ENCODE peak calls at places on chromosomes 4 and X, in six cellular contexts. One of them, this sample, is unnamed.

GRCh38 chr4:7632341-7632740 is 197.6 kb upstream of the PSAPL1 start:
- DNase-seq in RWPE1: no peak
- DNase-seq in ascending aorta: no peak
- DNase-seq in cardiac muscle cell: peak; percentile 46
- DNase-seq in tibial artery: no peak
- DNase-seq in lower lobe of right lung: no peak
- DNase-seq in this sample: no peak

GRCh38 chr4:72352746-72353145 is 216.3 kb downstream of the ADAMTS3 start:
- DNase-seq in RWPE1: peak; percentile 3
- DNase-seq in ascending aorta: no peak
- DNase-seq in cardiac muscle cell: no peak
- DNase-seq in tibial artery: no peak
- DNase-seq in lower lobe of right lung: no peak
- DNase-seq in this sample: no peak

GRCh38 chr4:147327322-147327721 is 153.6 kb upstream of the EDNRA start:
- DNase-seq in RWPE1: no peak
- DNase-seq in ascending aorta: no peak
- DNase-seq in cardiac muscle cell: no peak
- DNase-seq in tibial artery: no peak
- DNase-seq in lower lobe of right lung: no peak
- DNase-seq in this sample: no peak

GRCh38 chr4:8159522-8160232 is 1.1 kb upstream of the ABLIM2 start:
- DNase-seq in RWPE1: no peak
- DNase-seq in ascending aorta: no peak
- DNase-seq in cardiac muscle cell: no peak
- DNase-seq in tibial artery: no peak
- DNase-seq in lower lobe of right lung: peak; percentile 24
- DNase-seq in this sample: no peak

GRCh38 chr4:84493092-84493850 is 5.8 kb downstream of the NKX6-1 start:
- DNase-seq in RWPE1: no peak
- DNase-seq in ascending aorta: no peak
- DNase-seq in cardiac muscle cell: peak; percentile 64
- DNase-seq in tibial artery: no peak
- DNase-seq in lower lobe of right lung: no peak
- DNase-seq in this sample: peak; percentile 70

GRCh38 chr4:110190249-110190648 is 8.2 kb downstream of the ELOVL6 start:
- DNase-seq in RWPE1: no peak
- DNase-seq in ascending aorta: no peak
- DNase-seq in cardiac muscle cell: no peak
- DNase-seq in tibial artery: no peak
- DNase-seq in lower lobe of right lung: no peak
- DNase-seq in this sample: no peak

GRCh38 chrX:133924548-133924947 is 60.8 kb downstream of the GPC3 start:
- DNase-seq in RWPE1: no peak
- DNase-seq in ascending aorta: no peak
- DNase-seq in cardiac muscle cell: no peak
- DNase-seq in tibial artery: no peak
- DNase-seq in lower lobe of right lung: no peak
- DNase-seq in this sample: no peak

GRCh38 chrX:20547649-20548051 is 280.9 kb upstream of the RPS6KA3 start:
- DNase-seq in RWPE1: no peak
- DNase-seq in ascending aorta: peak; percentile 83
- DNase-seq in cardiac muscle cell: no peak
- DNase-seq in tibial artery: peak; percentile 79
- DNase-seq in lower lobe of right lung: no peak
- DNase-seq in this sample: no peak

GRCh38 chrX:39397561-39398200 is 596.4 kb downstream of the MID1IP1 start:
- DNase-seq in RWPE1: no peak
- DNase-seq in ascending aorta: no peak
- DNase-seq in cardiac muscle cell: no peak
- DNase-seq in tibial artery: no peak
- DNase-seq in lower lobe of right lung: no peak
- DNase-seq in this sample: no peak

GRCh38 chr4:173281001-173281400 is 53.2 kb downstream of the HMGB2 start:
- DNase-seq in RWPE1: no peak
- DNase-seq in ascending aorta: no peak
- DNase-seq in cardiac muscle cell: no peak
- DNase-seq in tibial artery: no peak
- DNase-seq in lower lobe of right lung: no peak
- DNase-seq in this sample: no peak

GRCh38 chr4:109915385-109916002 is 2.8 kb downstream of the EGF start:
- DNase-seq in RWPE1: no peak
- DNase-seq in ascending aorta: no peak
- DNase-seq in cardiac muscle cell: no peak
- DNase-seq in tibial artery: no peak
- DNase-seq in lower lobe of right lung: no peak
- DNase-seq in this sample: no peak

GRCh38 chr4:40254961-40255721 is 58.3 kb downstream of the RHOH start:
- DNase-seq in RWPE1: peak; percentile 64
- DNase-seq in ascending aorta: no peak
- DNase-seq in cardiac muscle cell: no peak
- DNase-seq in tibial artery: no peak
- DNase-seq in lower lobe of right lung: no peak
- DNase-seq in this sample: no peak

GRCh38 chrX:96906741-96907140 is 23.0 kb downstream of the RPA4 start:
- DNase-seq in RWPE1: no peak
- DNase-seq in ascending aorta: no peak
- DNase-seq in cardiac muscle cell: no peak
- DNase-seq in tibial artery: no peak
- DNase-seq in lower lobe of right lung: no peak
- DNase-seq in this sample: no peak

GRCh38 chr4:152165146-152165545 is 370.7 kb downstream of the FBXW7 start:
- DNase-seq in RWPE1: no peak
- DNase-seq in ascending aorta: no peak
- DNase-seq in cardiac muscle cell: no peak
- DNase-seq in tibial artery: no peak
- DNase-seq in lower lobe of right lung: no peak
- DNase-seq in this sample: no peak

DNA sequence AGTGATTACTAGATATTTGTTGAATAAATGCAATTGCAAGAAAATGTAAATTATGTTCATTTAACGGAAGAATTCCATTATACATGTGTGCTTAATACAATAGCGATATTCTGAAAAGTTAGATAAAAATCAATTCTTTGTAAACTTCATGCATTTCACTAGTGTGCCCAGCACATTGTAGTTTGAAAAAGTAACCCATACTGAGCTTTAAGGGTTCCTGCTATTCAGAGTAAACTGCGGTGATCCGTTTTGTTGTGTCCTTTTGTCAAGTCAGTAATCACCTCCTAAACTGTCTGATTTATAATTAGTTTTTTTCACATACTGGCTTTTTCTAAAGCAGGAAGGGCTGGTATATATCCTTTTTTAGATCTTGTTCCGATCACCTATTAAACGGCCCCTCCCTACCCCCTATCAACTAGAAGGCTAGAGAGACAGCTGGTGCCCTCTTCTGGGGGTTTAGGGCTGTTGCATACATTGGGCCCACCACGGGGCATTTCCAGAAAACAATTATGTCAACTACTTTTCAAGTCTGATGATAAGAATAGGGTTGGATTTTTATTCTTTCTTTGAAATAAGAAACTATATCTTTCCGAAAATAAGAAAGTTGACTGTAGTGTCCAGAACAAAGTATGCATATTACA is 7.0 kb upstream of the BMP15 start:
- DNase-seq in RWPE1: peak; percentile 51
- DNase-seq in ascending aorta: no peak
- DNase-seq in cardiac muscle cell: peak; percentile 54
- DNase-seq in tibial artery: no peak
- DNase-seq in lower lobe of right lung: no peak
- DNase-seq in this sample: no peak
- TF ChIP-seq CTCF in RWPE1: peak; percentile 22
- TF ChIP-seq CTCF in ascending aorta: no peak
- TF ChIP-seq CTCF in cardiac muscle cell: peak; percentile 68
- TF ChIP-seq CTCF in tibial artery: peak; percentile 35
- TF ChIP-seq CTCF in lower lobe of right lung: peak; percentile 60
- TF ChIP-seq CTCF in this sample: peak; percentile 75

DNA sequence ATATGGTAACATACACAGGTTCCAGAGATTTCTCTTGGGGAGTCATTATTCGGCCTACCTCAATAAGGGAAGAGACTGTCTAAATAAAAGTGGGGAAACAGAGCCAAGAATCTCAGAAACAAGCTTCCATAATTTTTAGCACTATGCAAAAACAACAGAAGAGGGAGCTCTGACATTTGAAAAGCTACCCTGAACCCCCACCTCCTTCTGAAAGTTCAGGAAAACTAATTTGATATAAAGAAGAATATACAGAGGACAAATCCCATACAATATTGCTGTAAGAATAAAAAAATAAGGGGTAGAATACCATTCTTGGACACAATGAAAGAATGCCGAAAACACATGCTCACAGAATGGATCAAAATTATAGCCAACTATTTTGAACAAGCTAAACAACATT is 14.3 kb upstream of the ZNF41 start:
- DNase-seq in RWPE1: peak; percentile 27
- DNase-seq in ascending aorta: no peak
- DNase-seq in cardiac muscle cell: no peak
- DNase-seq in tibial artery: no peak
- DNase-seq in lower lobe of right lung: no peak
- DNase-seq in this sample: no peak
- TF ChIP-seq CTCF in RWPE1: peak; percentile 46
- TF ChIP-seq CTCF in ascending aorta: no peak
- TF ChIP-seq CTCF in cardiac muscle cell: peak; percentile 53
- TF ChIP-seq CTCF in tibial artery: no peak
- TF ChIP-seq CTCF in lower lobe of right lung: peak; percentile 25
- TF ChIP-seq CTCF in this sample: peak; percentile 53

GRCh38 chrX:103846395-103846794 is 14.3 kb upstream of the RAB9B start:
- DNase-seq in RWPE1: no peak
- DNase-seq in ascending aorta: no peak
- DNase-seq in cardiac muscle cell: no peak
- DNase-seq in tibial artery: no peak
- DNase-seq in lower lobe of right lung: no peak
- DNase-seq in this sample: no peak

GRCh38 chrX:103847174-103847870 is 15.3 kb upstream of the RAB9B start:
- DNase-seq in RWPE1: no peak
- DNase-seq in ascending aorta: no peak
- DNase-seq in cardiac muscle cell: no peak
- DNase-seq in tibial artery: no peak
- DNase-seq in lower lobe of right lung: no peak
- DNase-seq in this sample: no peak

GRCh38 chrX:103849558-103849957 is 17.5 kb upstream of the RAB9B start:
- DNase-seq in RWPE1: no peak
- DNase-seq in ascending aorta: no peak
- DNase-seq in cardiac muscle cell: no peak
- DNase-seq in tibial artery: no peak
- DNase-seq in lower lobe of right lung: no peak
- DNase-seq in this sample: no peak

GRCh38 chrX:103839404-103839803 is 7.3 kb upstream of the RAB9B start:
- DNase-seq in RWPE1: no peak
- DNase-seq in ascending aorta: no peak
- DNase-seq in cardiac muscle cell: no peak
- DNase-seq in tibial artery: no peak
- DNase-seq in lower lobe of right lung: no peak
- DNase-seq in this sample: no peak

DNA sequence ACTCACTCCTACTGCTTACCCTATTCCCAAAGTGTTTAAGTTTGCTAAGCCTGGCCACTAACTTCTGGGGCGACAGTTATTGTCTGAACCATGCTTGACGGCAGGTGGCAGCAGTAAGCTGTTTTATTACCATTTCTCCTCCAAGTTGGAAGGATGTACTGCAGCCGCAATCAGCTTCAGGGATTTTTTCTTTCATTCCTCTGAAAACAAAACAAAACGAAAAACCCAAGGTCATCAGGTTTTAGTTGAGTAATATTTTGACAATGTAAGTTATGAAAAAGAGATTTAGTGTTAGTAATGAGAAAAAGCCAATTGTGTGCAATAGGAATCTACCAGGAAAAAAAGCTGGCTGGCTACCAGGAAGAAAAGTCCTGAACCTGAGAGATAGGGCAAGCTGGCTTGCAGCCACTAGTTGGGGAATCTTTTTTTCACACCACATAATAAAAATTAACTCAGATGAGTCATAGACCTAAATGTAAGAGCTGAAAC is 13.2 kb upstream of the RAB9B start:
- DNase-seq in RWPE1: peak; percentile 46
- DNase-seq in ascending aorta: peak; percentile 81
- DNase-seq in cardiac muscle cell: peak; percentile 71
- DNase-seq in tibial artery: peak; percentile 74
- DNase-seq in lower lobe of right lung: no peak
- DNase-seq in this sample: no peak
- TF ChIP-seq CTCF in RWPE1: peak; percentile 64
- TF ChIP-seq CTCF in ascending aorta: peak; percentile 57
- TF ChIP-seq CTCF in cardiac muscle cell: peak; percentile 54
- TF ChIP-seq CTCF in tibial artery: peak; percentile 43
- TF ChIP-seq CTCF in lower lobe of right lung: peak; percentile 55
- TF ChIP-seq CTCF in this sample: peak; percentile 77

GRCh38 chr4:105896461-105896939 is 1.2 kb downstream of the NPNT start:
- DNase-seq in RWPE1: no peak
- DNase-seq in ascending aorta: no peak
- DNase-seq in cardiac muscle cell: no peak
- DNase-seq in tibial artery: no peak
- DNase-seq in lower lobe of right lung: no peak
- DNase-seq in this sample: no peak

GRCh38 chr4:105894570-105895323 is 524 bp upstream of the NPNT start:
- DNase-seq in RWPE1: peak; percentile 21
- DNase-seq in ascending aorta: no peak
- DNase-seq in cardiac muscle cell: no peak
- DNase-seq in tibial artery: peak; percentile 70
- DNase-seq in lower lobe of right lung: peak; percentile 74
- DNase-seq in this sample: no peak

GRCh38 chr4:105896984-105897760 is 1.9 kb downstream of the NPNT start:
- DNase-seq in RWPE1: peak; percentile 18
- DNase-seq in ascending aorta: no peak
- DNase-seq in cardiac muscle cell: no peak
- DNase-seq in tibial artery: no peak
- DNase-seq in lower lobe of right lung: no peak
- DNase-seq in this sample: no peak

GRCh38 chr4:105895324-105895608 is at the start of gene NPNT:
- DNase-seq in RWPE1: peak; percentile 12
- DNase-seq in ascending aorta: peak; percentile 71
- DNase-seq in cardiac muscle cell: peak; percentile 79
- DNase-seq in tibial artery: no peak
- DNase-seq in lower lobe of right lung: no peak
- DNase-seq in this sample: peak; percentile 69

DNA sequence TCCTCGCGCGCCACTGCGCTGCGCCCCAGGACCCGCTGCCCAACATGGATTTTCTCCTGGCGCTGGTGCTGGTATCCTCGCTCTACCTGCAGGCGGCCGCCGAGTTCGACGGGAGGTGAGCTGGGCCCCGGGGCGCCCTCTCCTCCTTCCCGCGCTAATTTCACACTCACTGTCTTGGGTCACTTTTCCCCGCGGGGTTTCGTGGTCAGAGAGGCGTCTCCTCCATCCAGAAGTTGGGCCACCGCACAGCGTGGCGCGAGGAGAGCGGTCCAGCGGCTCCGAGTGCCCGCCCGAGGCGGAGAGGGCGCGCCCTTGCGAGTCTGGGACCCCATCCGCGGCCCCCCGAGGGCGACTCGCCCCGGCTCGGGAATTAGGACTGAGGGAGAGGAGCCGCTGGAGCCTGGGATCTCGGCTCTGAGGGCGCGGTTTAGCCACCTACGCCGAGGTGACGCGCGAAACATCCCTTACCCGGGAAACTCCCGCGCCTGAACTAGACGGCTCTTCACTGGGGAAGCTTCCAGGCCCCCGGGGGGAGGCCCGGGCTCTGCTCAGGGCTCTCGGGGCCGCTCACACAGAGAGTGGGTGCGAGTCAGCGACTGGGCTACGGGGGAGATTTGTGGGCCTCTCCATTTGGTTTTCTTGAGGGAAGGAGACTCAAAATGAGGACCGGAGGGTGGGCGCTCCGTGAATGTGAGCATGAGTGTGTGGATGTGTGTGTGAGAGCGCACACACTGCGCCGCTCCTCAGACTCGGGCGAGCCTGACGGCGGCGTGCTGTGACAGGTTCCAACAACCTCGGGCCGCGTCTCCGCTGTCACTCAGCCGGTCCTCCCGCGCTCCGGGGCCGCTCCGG is 564 bp downstream of the NPNT start:
- DNase-seq in RWPE1: peak; percentile 37
- DNase-seq in ascending aorta: peak; percentile 74
- DNase-seq in cardiac muscle cell: peak; percentile 44
- DNase-seq in tibial artery: peak; percentile 77
- DNase-seq in lower lobe of right lung: peak; percentile 67
- DNase-seq in this sample: peak; percentile 71
- TF ChIP-seq CTCF in RWPE1: peak; percentile 9
- TF ChIP-seq CTCF in ascending aorta: no peak
- TF ChIP-seq CTCF in cardiac muscle cell: no peak
- TF ChIP-seq CTCF in tibial artery: peak; percentile 40
- TF ChIP-seq CTCF in lower lobe of right lung: peak; percentile 10
- TF ChIP-seq CTCF in this sample: peak; percentile 38

This sample was measured in type B pancreatic cell.